ENCODE peak calls at places on chromosomes 5 and 9, in eight cellular contexts. One of them, this sample, is unnamed.

GRCh38 chr5:151740336-151740942 is 18.0 kb downstream of the ATOX1 start:
- DNase-seq in CD8-positive, alpha-beta memory T cell: peak
- DNase-seq in PC-9: peak
- DNase-seq in fibroblast of lung: peak
- DNase-seq in pancreas: no peak
- DNase-seq in transverse colon: peak
- DNase-seq in right cardiac atrium: peak
- DNase-seq in CD4-positive, CD25-positive, alpha-beta regulatory T cell: peak
- DNase-seq in this sample: no peak

GRCh38 chr9:81522721-81523551 is 166.4 kb downstream of the TLE1 start:
- DNase-seq in CD8-positive, alpha-beta memory T cell: no peak
- DNase-seq in transverse colon: no peak
- DNase-seq in pancreas: peak
- DNase-seq in PC-9: no peak
- DNase-seq in fibroblast of lung: peak
- DNase-seq in CD4-positive, CD25-positive, alpha-beta regulatory T cell: no peak
- DNase-seq in right cardiac atrium: no peak
- DNase-seq in this sample: peak

GRCh38 chr9:89564257-89564878 is 40.4 kb upstream of the GADD45G start:
- DNase-seq in CD4-positive, CD25-positive, alpha-beta regulatory T cell: no peak
- DNase-seq in right cardiac atrium: no peak
- DNase-seq in pancreas: no peak
- DNase-seq in PC-9: no peak
- DNase-seq in fibroblast of lung: no peak
- DNase-seq in transverse colon: no peak
- DNase-seq in CD8-positive, alpha-beta memory T cell: no peak
- DNase-seq in this sample: peak

GRCh38 chr9:128344931-128345605 is 4.7 kb downstream of the SLC27A4 start:
- DNase-seq in transverse colon: no peak
- DNase-seq in right cardiac atrium: no peak
- DNase-seq in CD4-positive, CD25-positive, alpha-beta regulatory T cell: no peak
- DNase-seq in CD8-positive, alpha-beta memory T cell: no peak
- DNase-seq in PC-9: no peak
- DNase-seq in fibroblast of lung: no peak
- DNase-seq in pancreas: no peak
- DNase-seq in this sample: no peak

GRCh38 chr5:59042683-59043082 is 459.8 kb downstream of the RAB3C start:
- DNase-seq in transverse colon: peak
- DNase-seq in fibroblast of lung: peak
- DNase-seq in CD8-positive, alpha-beta memory T cell: no peak
- DNase-seq in pancreas: no peak
- DNase-seq in right cardiac atrium: peak
- DNase-seq in PC-9: no peak
- DNase-seq in CD4-positive, CD25-positive, alpha-beta regulatory T cell: no peak
- DNase-seq in this sample: no peak

GRCh38 chr5:137179203-137179602 is 319.9 kb downstream of the SPOCK1 start:
- DNase-seq in CD8-positive, alpha-beta memory T cell: no peak
- DNase-seq in fibroblast of lung: no peak
- DNase-seq in right cardiac atrium: no peak
- DNase-seq in CD4-positive, CD25-positive, alpha-beta regulatory T cell: no peak
- DNase-seq in PC-9: no peak
- DNase-seq in pancreas: no peak
- DNase-seq in transverse colon: no peak
- DNase-seq in this sample: no peak

GRCh38 chr9:99563364-99563763 is 258.3 kb upstream of the NR4A3 start:
- DNase-seq in right cardiac atrium: no peak
- DNase-seq in pancreas: no peak
- DNase-seq in PC-9: no peak
- DNase-seq in transverse colon: no peak
- DNase-seq in CD8-positive, alpha-beta memory T cell: no peak
- DNase-seq in CD4-positive, CD25-positive, alpha-beta regulatory T cell: no peak
- DNase-seq in fibroblast of lung: no peak
- DNase-seq in this sample: no peak

GRCh38 chr9:122265265-122265900 is 701 bp downstream of the MRRF start:
- DNase-seq in CD4-positive, CD25-positive, alpha-beta regulatory T cell: peak
- DNase-seq in right cardiac atrium: no peak
- DNase-seq in pancreas: no peak
- DNase-seq in CD8-positive, alpha-beta memory T cell: no peak
- DNase-seq in transverse colon: peak
- DNase-seq in fibroblast of lung: peak
- DNase-seq in PC-9: peak
- DNase-seq in this sample: peak

GRCh38 chr5:149860801-149861322 is 83.7 kb downstream of the PDE6A start:
- DNase-seq in CD4-positive, CD25-positive, alpha-beta regulatory T cell: no peak
- DNase-seq in PC-9: no peak
- DNase-seq in pancreas: no peak
- DNase-seq in CD8-positive, alpha-beta memory T cell: no peak
- DNase-seq in fibroblast of lung: peak
- DNase-seq in transverse colon: no peak
- DNase-seq in right cardiac atrium: no peak
- DNase-seq in this sample: no peak

GRCh38 chr5:87653242-87653641 is 240.5 kb upstream of the CCNH start:
- DNase-seq in transverse colon: no peak
- DNase-seq in pancreas: no peak
- DNase-seq in CD8-positive, alpha-beta memory T cell: no peak
- DNase-seq in right cardiac atrium: no peak
- DNase-seq in CD4-positive, CD25-positive, alpha-beta regulatory T cell: no peak
- DNase-seq in PC-9: no peak
- DNase-seq in fibroblast of lung: no peak
- DNase-seq in this sample: no peak

GRCh38 chr5:173538018-173538417 is 78.4 kb downstream of the BOD1 start:
- DNase-seq in pancreas: no peak
- DNase-seq in right cardiac atrium: peak
- DNase-seq in fibroblast of lung: no peak
- DNase-seq in transverse colon: no peak
- DNase-seq in CD8-positive, alpha-beta memory T cell: no peak
- DNase-seq in PC-9: no peak
- DNase-seq in CD4-positive, CD25-positive, alpha-beta regulatory T cell: no peak
- DNase-seq in this sample: no peak

GRCh38 chr5:173535166-173535975 is 81.1 kb downstream of the BOD1 start:
- DNase-seq in right cardiac atrium: no peak
- DNase-seq in fibroblast of lung: peak
- DNase-seq in CD8-positive, alpha-beta memory T cell: no peak
- DNase-seq in PC-9: peak
- DNase-seq in pancreas: no peak
- DNase-seq in transverse colon: no peak
- DNase-seq in CD4-positive, CD25-positive, alpha-beta regulatory T cell: no peak
- DNase-seq in this sample: no peak

GRCh38 chr5:173537228-173537627 is 79.2 kb downstream of the BOD1 start:
- DNase-seq in CD8-positive, alpha-beta memory T cell: no peak
- DNase-seq in transverse colon: no peak
- DNase-seq in right cardiac atrium: no peak
- DNase-seq in pancreas: no peak
- DNase-seq in PC-9: no peak
- DNase-seq in CD4-positive, CD25-positive, alpha-beta regulatory T cell: no peak
- DNase-seq in fibroblast of lung: no peak
- DNase-seq in this sample: no peak

GRCh38 chr5:173535976-173536639 is 80.3 kb downstream of the BOD1 start:
- DNase-seq in fibroblast of lung: peak
- DNase-seq in CD8-positive, alpha-beta memory T cell: no peak
- DNase-seq in transverse colon: no peak
- DNase-seq in right cardiac atrium: no peak
- DNase-seq in CD4-positive, CD25-positive, alpha-beta regulatory T cell: no peak
- DNase-seq in PC-9: no peak
- DNase-seq in pancreas: no peak
- DNase-seq in this sample: no peak

DNA sequence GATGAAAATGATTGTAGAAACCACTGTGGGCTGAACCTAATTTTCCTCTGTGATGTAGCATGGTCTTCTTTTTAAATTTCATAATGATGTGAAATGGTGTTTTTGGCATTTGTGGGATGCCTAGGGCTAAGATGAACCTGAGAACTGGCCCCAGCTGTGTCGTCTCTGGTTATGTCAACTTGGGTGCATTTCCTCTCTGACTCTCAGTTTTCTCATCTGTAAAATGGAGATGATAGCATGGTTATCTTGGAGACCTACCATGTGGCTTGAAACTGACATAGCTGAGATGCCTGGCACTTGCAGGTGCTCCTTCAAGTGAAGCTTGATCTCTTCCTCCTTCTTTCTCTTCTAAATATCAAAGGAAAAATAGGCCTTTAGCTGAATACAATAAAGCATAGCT is 77.8 kb downstream of the BOD1 start:
- DNase-seq in CD8-positive, alpha-beta memory T cell: no peak
- DNase-seq in transverse colon: no peak
- DNase-seq in CD4-positive, CD25-positive, alpha-beta regulatory T cell: no peak
- DNase-seq in fibroblast of lung: no peak
- DNase-seq in PC-9: no peak
- DNase-seq in pancreas: no peak
- DNase-seq in right cardiac atrium: no peak
- DNase-seq in this sample: no peak
- H3K27ac ChIP-seq in CD8-positive, alpha-beta memory T cell: no peak
- H3K27ac ChIP-seq in transverse colon: no peak
- H3K27ac ChIP-seq in CD4-positive, CD25-positive, alpha-beta regulatory T cell: no peak
- H3K27ac ChIP-seq in fibroblast of lung: no peak
- H3K27ac ChIP-seq in PC-9: no peak
- H3K27ac ChIP-seq in pancreas: no peak
- H3K27ac ChIP-seq in right cardiac atrium: no peak
- H3K27ac ChIP-seq in this sample: no peak

GRCh38 chr5:11602298-11602697 is 301.9 kb downstream of the CTNND2 start:
- DNase-seq in CD8-positive, alpha-beta memory T cell: no peak
- DNase-seq in right cardiac atrium: no peak
- DNase-seq in fibroblast of lung: no peak
- DNase-seq in transverse colon: no peak
- DNase-seq in pancreas: no peak
- DNase-seq in PC-9: no peak
- DNase-seq in CD4-positive, CD25-positive, alpha-beta regulatory T cell: no peak
- DNase-seq in this sample: no peak
- H3K27ac ChIP-seq in CD8-positive, alpha-beta memory T cell: no peak
- H3K27ac ChIP-seq in right cardiac atrium: no peak
- H3K27ac ChIP-seq in fibroblast of lung: no peak
- H3K27ac ChIP-seq in transverse colon: no peak
- H3K27ac ChIP-seq in pancreas: no peak
- H3K27ac ChIP-seq in PC-9: no peak
- H3K27ac ChIP-seq in CD4-positive, CD25-positive, alpha-beta regulatory T cell: no peak
- H3K27ac ChIP-seq in this sample: no peak

GRCh38 chr9:113566011-113566711 is 102.6 kb downstream of the RGS3 start:
- DNase-seq in right cardiac atrium: peak
- DNase-seq in PC-9: no peak
- DNase-seq in pancreas: no peak
- DNase-seq in CD4-positive, CD25-positive, alpha-beta regulatory T cell: no peak
- DNase-seq in transverse colon: no peak
- DNase-seq in CD8-positive, alpha-beta memory T cell: no peak
- DNase-seq in fibroblast of lung: no peak
- DNase-seq in this sample: no peak
- H3K27ac ChIP-seq in right cardiac atrium: peak
- H3K27ac ChIP-seq in PC-9: peak
- H3K27ac ChIP-seq in pancreas: peak
- H3K27ac ChIP-seq in CD4-positive, CD25-positive, alpha-beta regulatory T cell: no peak
- H3K27ac ChIP-seq in transverse colon: peak
- H3K27ac ChIP-seq in CD8-positive, alpha-beta memory T cell: no peak
- H3K27ac ChIP-seq in fibroblast of lung: no peak
- H3K27ac ChIP-seq in this sample: peak

DNA sequence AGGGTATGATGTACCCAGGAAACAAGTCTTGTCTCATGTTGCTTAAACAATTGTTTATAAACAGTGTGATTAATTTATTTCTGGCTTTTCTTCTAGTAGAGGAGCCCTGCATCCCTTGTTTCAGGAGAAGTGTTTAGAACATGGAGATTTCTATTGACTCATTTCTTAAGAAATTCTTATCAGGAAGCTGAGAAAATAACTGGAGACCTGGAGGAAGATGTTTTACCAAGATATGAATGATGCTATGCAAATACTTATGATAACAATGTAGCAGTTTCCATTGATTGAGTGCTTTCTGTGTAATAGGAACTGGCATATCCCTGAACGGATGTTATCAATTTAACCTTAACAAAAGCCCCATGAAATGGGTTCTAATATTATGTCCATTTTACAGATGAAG is 108.6 kb downstream of the FBXO38 start:
- DNase-seq in CD8-positive, alpha-beta memory T cell: no peak
- DNase-seq in fibroblast of lung: no peak
- DNase-seq in PC-9: peak
- DNase-seq in transverse colon: no peak
- DNase-seq in right cardiac atrium: no peak
- DNase-seq in pancreas: no peak
- DNase-seq in CD4-positive, CD25-positive, alpha-beta regulatory T cell: no peak
- DNase-seq in this sample: no peak
- H3K27ac ChIP-seq in CD8-positive, alpha-beta memory T cell: no peak
- H3K27ac ChIP-seq in fibroblast of lung: no peak
- H3K27ac ChIP-seq in PC-9: peak
- H3K27ac ChIP-seq in transverse colon: no peak
- H3K27ac ChIP-seq in right cardiac atrium: no peak
- H3K27ac ChIP-seq in pancreas: no peak
- H3K27ac ChIP-seq in CD4-positive, CD25-positive, alpha-beta regulatory T cell: no peak
- H3K27ac ChIP-seq in this sample: no peak

DNA sequence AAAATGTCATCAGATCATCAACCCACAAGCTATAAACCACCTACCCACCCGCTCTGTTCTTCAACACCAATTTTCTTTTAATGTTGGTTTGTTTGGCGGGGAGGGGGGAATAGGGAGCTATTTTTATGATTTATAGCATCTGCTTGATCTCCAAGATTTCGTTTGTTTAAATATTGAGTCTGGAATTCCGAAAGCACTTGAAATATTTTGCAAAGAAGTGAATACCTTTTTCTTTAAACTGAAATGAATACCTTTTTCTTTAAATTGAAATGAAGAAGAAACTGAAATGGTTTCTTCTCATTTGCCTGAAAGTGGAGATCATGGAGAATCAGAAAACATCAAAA is 49.0 kb upstream of the TENT2 start:
- DNase-seq in transverse colon: no peak
- DNase-seq in PC-9: no peak
- DNase-seq in pancreas: no peak
- DNase-seq in CD4-positive, CD25-positive, alpha-beta regulatory T cell: no peak
- DNase-seq in fibroblast of lung: no peak
- DNase-seq in right cardiac atrium: no peak
- DNase-seq in CD8-positive, alpha-beta memory T cell: no peak
- DNase-seq in this sample: no peak
- H3K27ac ChIP-seq in transverse colon: no peak
- H3K27ac ChIP-seq in PC-9: no peak
- H3K27ac ChIP-seq in pancreas: no peak
- H3K27ac ChIP-seq in CD4-positive, CD25-positive, alpha-beta regulatory T cell: no peak
- H3K27ac ChIP-seq in fibroblast of lung: no peak
- H3K27ac ChIP-seq in right cardiac atrium: no peak
- H3K27ac ChIP-seq in CD8-positive, alpha-beta memory T cell: no peak
- H3K27ac ChIP-seq in this sample: no peak

GRCh38 chr9:133348763-133349573 is 950 bp downstream of the RPL7A start:
- DNase-seq in CD8-positive, alpha-beta memory T cell: no peak
- DNase-seq in transverse colon: no peak
- DNase-seq in CD4-positive, CD25-positive, alpha-beta regulatory T cell: no peak
- DNase-seq in fibroblast of lung: no peak
- DNase-seq in pancreas: no peak
- DNase-seq in PC-9: no peak
- DNase-seq in right cardiac atrium: no peak
- DNase-seq in this sample: no peak
- H3K27ac ChIP-seq in CD8-positive, alpha-beta memory T cell: peak
- H3K27ac ChIP-seq in transverse colon: peak
- H3K27ac ChIP-seq in CD4-positive, CD25-positive, alpha-beta regulatory T cell: peak
- H3K27ac ChIP-seq in fibroblast of lung: peak
- H3K27ac ChIP-seq in pancreas: peak
- H3K27ac ChIP-seq in PC-9: peak
- H3K27ac ChIP-seq in right cardiac atrium: peak
- H3K27ac ChIP-seq in this sample: peak

DNA sequence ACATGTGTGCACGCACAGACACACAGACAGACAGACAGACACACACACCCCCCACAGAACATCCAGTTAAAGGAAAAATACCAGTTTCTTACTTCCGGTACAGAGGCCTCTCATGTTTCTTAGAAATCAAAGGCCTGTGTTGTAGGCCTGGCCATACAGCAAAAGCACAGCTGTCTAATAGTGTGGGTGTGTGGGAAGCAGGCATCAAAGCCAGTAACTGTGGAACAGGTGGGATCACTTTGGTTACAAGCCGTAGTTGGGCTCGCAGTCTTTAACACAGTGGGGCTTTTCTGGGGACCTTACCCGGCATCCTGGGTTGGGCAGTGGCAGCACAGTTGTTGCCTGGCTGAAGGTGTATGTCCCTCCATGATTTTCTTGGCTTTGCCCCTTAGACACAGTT is 55.2 kb downstream of the FBXL7 start:
- DNase-seq in CD4-positive, CD25-positive, alpha-beta regulatory T cell: no peak
- DNase-seq in pancreas: no peak
- DNase-seq in transverse colon: no peak
- DNase-seq in fibroblast of lung: no peak
- DNase-seq in CD8-positive, alpha-beta memory T cell: no peak
- DNase-seq in right cardiac atrium: no peak
- DNase-seq in PC-9: no peak
- DNase-seq in this sample: no peak
- H3K27ac ChIP-seq in CD4-positive, CD25-positive, alpha-beta regulatory T cell: no peak
- H3K27ac ChIP-seq in pancreas: no peak
- H3K27ac ChIP-seq in transverse colon: no peak
- H3K27ac ChIP-seq in fibroblast of lung: no peak
- H3K27ac ChIP-seq in CD8-positive, alpha-beta memory T cell: no peak
- H3K27ac ChIP-seq in right cardiac atrium: no peak
- H3K27ac ChIP-seq in PC-9: no peak
- H3K27ac ChIP-seq in this sample: no peak